ENCODE peak calls at places on chromosome 22, in four cellular contexts. One of them, this sample, is unnamed.
A peak's percentile ranks its signal among the peaks of the same experiment; 100 is the strongest.

GRCh38 chr22:43919106-43919965 is 4.3 kb upstream of the PNPLA3 start:
- DNase-seq in WTC11: no peak
- DNase-seq in HepG2: no peak
- DNase-seq in GM12878: no peak
- DNase-seq in this sample: no peak

GRCh38 chr22:29635734-29636357 is 32.4 kb downstream of the NF2 start:
- DNase-seq in WTC11: no peak
- DNase-seq in HepG2: peak; percentile 32
- DNase-seq in GM12878: peak; percentile 23
- DNase-seq in this sample: peak; percentile 29

GRCh38 chr22:33579448-33580093 is 340.7 kb downstream of the LARGE1 start:
- DNase-seq in WTC11: peak; percentile 85
- DNase-seq in HepG2: peak; percentile 81
- DNase-seq in GM12878: no peak
- DNase-seq in this sample: peak; percentile 30

GRCh38 chr22:17842386-17842785 is 68.1 kb upstream of the BID start:
- DNase-seq in WTC11: no peak
- DNase-seq in HepG2: no peak
- DNase-seq in GM12878: no peak
- DNase-seq in this sample: no peak

GRCh38 chr22:27399161-27399560 is 402.4 kb downstream of the MN1 start:
- DNase-seq in WTC11: no peak
- DNase-seq in HepG2: no peak
- DNase-seq in GM12878: no peak
- DNase-seq in this sample: no peak

GRCh38 chr22:19177164-19178064 is 1.1 kb downstream of the SLC25A1 start:
- DNase-seq in WTC11: peak; percentile 39
- DNase-seq in HepG2: no peak
- DNase-seq in GM12878: no peak
- DNase-seq in this sample: no peak

GRCh38 chr22:27692243-27692642 is 109.3 kb downstream of the MN1 start:
- DNase-seq in WTC11: no peak
- DNase-seq in HepG2: no peak
- DNase-seq in GM12878: no peak
- DNase-seq in this sample: no peak

GRCh38 chr22:26501996-26502395 is 10.3 kb downstream of the TFIP11 start:
- DNase-seq in WTC11: no peak
- DNase-seq in HepG2: no peak
- DNase-seq in GM12878: no peak
- DNase-seq in this sample: no peak

GRCh38 chr22:27019827-27020226 is 362.4 kb downstream of the MIAT start:
- DNase-seq in WTC11: no peak
- DNase-seq in HepG2: no peak
- DNase-seq in GM12878: no peak
- DNase-seq in this sample: no peak

GRCh38 chr22:19890502-19891349 is 36.1 kb upstream of the GNB1L start:
- DNase-seq in WTC11: no peak
- DNase-seq in HepG2: no peak
- DNase-seq in GM12878: no peak
- DNase-seq in this sample: no peak

DNA sequence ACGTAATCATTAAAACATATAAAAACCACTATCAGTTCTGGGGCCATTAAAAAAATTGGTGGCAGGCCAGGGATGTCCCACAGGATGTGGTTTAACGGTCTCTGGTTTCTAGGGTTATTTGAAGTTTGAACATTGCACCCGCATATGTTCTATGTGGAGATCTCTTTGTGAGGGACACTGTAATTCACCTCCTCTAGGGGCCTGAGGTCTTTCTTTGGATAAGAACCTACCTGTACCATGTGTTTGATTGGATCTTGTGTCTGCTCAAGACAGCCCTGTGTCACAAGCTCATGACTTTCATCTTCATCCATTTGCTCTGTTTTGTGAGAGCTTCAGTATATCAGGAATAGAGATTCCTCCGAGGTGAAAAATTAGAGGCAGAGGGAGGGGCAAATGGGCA is 73.3 kb downstream of the GGTLC2 start:
- DNase-seq in WTC11: no peak
- DNase-seq in HepG2: no peak
- DNase-seq in GM12878: no peak
- DNase-seq in this sample: no peak
- TF ChIP-seq CREM in WTC11: no peak
- TF ChIP-seq CREM in HepG2: no peak
- TF ChIP-seq CREM in GM12878: no peak
- TF ChIP-seq CREM in this sample: no peak

DNA sequence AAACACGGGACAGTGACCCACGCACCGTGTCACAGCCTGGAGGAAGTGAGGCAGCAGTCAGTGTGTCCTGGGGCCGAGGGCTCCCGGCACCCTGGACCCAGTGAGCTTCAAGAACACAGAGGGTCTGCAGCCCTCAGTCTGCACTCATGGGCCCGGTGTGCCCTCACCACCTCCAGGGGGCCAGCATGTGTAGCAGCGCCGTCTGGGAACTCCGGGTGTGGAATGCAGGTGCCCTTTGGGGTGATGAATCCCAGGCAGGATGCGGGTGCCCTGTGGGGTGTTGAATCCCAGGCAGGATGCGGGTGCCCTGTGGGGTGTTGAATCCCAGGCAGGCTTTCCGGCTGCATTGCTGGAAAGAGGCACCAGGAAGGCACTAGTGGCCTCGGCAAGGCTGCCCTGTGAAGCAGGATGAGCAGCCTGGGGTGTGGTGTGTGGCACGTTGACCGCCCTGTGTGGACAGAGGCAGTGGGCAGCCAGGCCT is 1399.9 kb downstream of the BRD1 start:
- DNase-seq in WTC11: no peak
- DNase-seq in HepG2: no peak
- DNase-seq in GM12878: no peak
- DNase-seq in this sample: no peak
- TF ChIP-seq CREM in WTC11: no peak
- TF ChIP-seq CREM in HepG2: no peak
- TF ChIP-seq CREM in GM12878: no peak
- TF ChIP-seq CREM in this sample: no peak

GRCh38 chr22:22666307-22667091 is 22.1 kb downstream of the GGTLC2 start:
- DNase-seq in WTC11: peak; percentile 71
- DNase-seq in HepG2: peak; percentile 11
- DNase-seq in GM12878: no peak
- DNase-seq in this sample: peak; percentile 90
- TF ChIP-seq CREM in WTC11: no peak
- TF ChIP-seq CREM in HepG2: no peak
- TF ChIP-seq CREM in GM12878: no peak
- TF ChIP-seq CREM in this sample: peak; percentile 54

GRCh38 chr22:36136988-36137387 is 23.6 kb downstream of the APOL3 start:
- DNase-seq in WTC11: no peak
- DNase-seq in HepG2: no peak
- DNase-seq in GM12878: no peak
- DNase-seq in this sample: no peak
- TF ChIP-seq CREM in WTC11: no peak
- TF ChIP-seq CREM in HepG2: no peak
- TF ChIP-seq CREM in GM12878: no peak
- TF ChIP-seq CREM in this sample: no peak

GRCh38 chr22:30857791-30858190 is 110.8 kb downstream of the MORC2 start:
- DNase-seq in WTC11: no peak
- DNase-seq in HepG2: no peak
- DNase-seq in GM12878: no peak
- DNase-seq in this sample: peak; percentile 3
- TF ChIP-seq CREM in WTC11: no peak
- TF ChIP-seq CREM in HepG2: no peak
- TF ChIP-seq CREM in GM12878: no peak
- TF ChIP-seq CREM in this sample: no peak

GRCh38 chr22:24026733-24027132 is 15.6 kb downstream of the CABIN1 start:
- DNase-seq in WTC11: no peak
- DNase-seq in HepG2: no peak
- DNase-seq in GM12878: no peak
- DNase-seq in this sample: no peak
- TF ChIP-seq CREM in WTC11: no peak
- TF ChIP-seq CREM in HepG2: no peak
- TF ChIP-seq CREM in GM12878: no peak
- TF ChIP-seq CREM in this sample: no peak

GRCh38 chr22:47207846-47208554 is 445.6 kb downstream of the TBC1D22A start:
- DNase-seq in WTC11: no peak
- DNase-seq in HepG2: no peak
- DNase-seq in GM12878: no peak
- DNase-seq in this sample: no peak

GRCh38 chr22:47210686-47211085 is 448.2 kb downstream of the TBC1D22A start:
- DNase-seq in WTC11: no peak
- DNase-seq in HepG2: no peak
- DNase-seq in GM12878: no peak
- DNase-seq in this sample: no peak

GRCh38 chr22:47210112-47210657 is 447.7 kb downstream of the TBC1D22A start:
- DNase-seq in WTC11: no peak
- DNase-seq in HepG2: no peak
- DNase-seq in GM12878: no peak
- DNase-seq in this sample: no peak

GRCh38 chr22:47209547-47210023 is 447.1 kb downstream of the TBC1D22A start:
- DNase-seq in WTC11: no peak
- DNase-seq in HepG2: no peak
- DNase-seq in GM12878: no peak
- DNase-seq in this sample: no peak

DNA sequence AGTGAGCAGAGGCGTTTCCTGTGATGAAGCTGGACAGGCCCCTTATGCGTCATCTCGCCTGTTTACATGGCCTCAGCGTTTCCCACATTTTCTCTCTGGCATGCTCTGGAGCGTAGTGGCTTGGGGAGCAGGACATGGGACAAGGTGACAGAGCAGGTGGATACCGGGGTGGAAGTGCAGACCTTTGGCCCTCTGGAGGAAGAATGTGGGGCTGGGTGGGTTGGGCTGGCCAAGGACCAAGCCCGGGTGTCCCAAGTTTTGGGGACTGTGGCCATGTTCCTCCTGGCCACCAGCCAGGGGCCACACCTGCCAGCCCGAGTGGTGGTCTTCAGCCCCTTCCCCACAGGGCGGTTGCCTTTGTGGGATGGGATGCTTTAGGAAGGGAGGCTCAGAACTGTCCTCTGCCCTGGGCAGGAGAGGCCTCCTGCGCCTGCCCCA is 446.6 kb downstream of the TBC1D22A start:
- DNase-seq in WTC11: no peak
- DNase-seq in HepG2: no peak
- DNase-seq in GM12878: no peak
- DNase-seq in this sample: no peak
- TF ChIP-seq CREM in WTC11: no peak
- TF ChIP-seq CREM in HepG2: no peak
- TF ChIP-seq CREM in GM12878: no peak
- TF ChIP-seq CREM in this sample: no peak

GRCh38 chr22:25048659-25049657 is 96.4 kb downstream of the KIAA1671 start:
- DNase-seq in WTC11: peak; percentile 81
- DNase-seq in HepG2: peak; percentile 62
- DNase-seq in GM12878: no peak
- DNase-seq in this sample: peak; percentile 66
- TF ChIP-seq CREM in WTC11: no peak
- TF ChIP-seq CREM in HepG2: no peak
- TF ChIP-seq CREM in GM12878: no peak
- TF ChIP-seq CREM in this sample: no peak

GRCh38 chr22:45877651-45878050 is 99.3 kb downstream of the WNT7B start:
- DNase-seq in WTC11: no peak
- DNase-seq in HepG2: no peak
- DNase-seq in GM12878: no peak
- DNase-seq in this sample: no peak
- TF ChIP-seq CREM in WTC11: no peak
- TF ChIP-seq CREM in HepG2: no peak
- TF ChIP-seq CREM in GM12878: no peak
- TF ChIP-seq CREM in this sample: no peak